ENCODE peak calls at places on chromosomes 6 and 20, in four cellular contexts. One of them, this sample, is unnamed.
A peak's percentile ranks its signal among the peaks of the same experiment; 100 is the strongest.

GRCh38 chr20:62066983-62067433 is 1.3 kb upstream of the TAF4 start:
- DNase-seq in NAMALWA: peak; percentile 28
- DNase-seq in A172: no peak
- DNase-seq in GM03348: peak; percentile 58
- DNase-seq in this sample: no peak

GRCh38 chr20:48789185-48789668 is 38.6 kb downstream of the PREX1 start:
- DNase-seq in A172: no peak
- DNase-seq in NAMALWA: no peak
- DNase-seq in GM03348: no peak
- DNase-seq in this sample: no peak

GRCh38 chr6:142045380-142046270 is 87.1 kb upstream of the GJE1 start:
- DNase-seq in GM03348: peak; percentile 45
- DNase-seq in A172: peak; percentile 15
- DNase-seq in NAMALWA: peak; percentile 20
- DNase-seq in this sample: no peak

GRCh38 chr6:14270925-14271791 is 153.6 kb downstream of the CD83 start:
- DNase-seq in NAMALWA: no peak
- DNase-seq in GM03348: peak; percentile 92
- DNase-seq in A172: peak; percentile 100
- DNase-seq in this sample: peak; percentile 57

GRCh38 chr20:37384683-37385174 is 38.8 kb downstream of the SRC start:
- DNase-seq in GM03348: peak; percentile 94
- DNase-seq in NAMALWA: peak; percentile 70
- DNase-seq in A172: peak; percentile 33
- DNase-seq in this sample: peak; percentile 68

GRCh38 chr20:37390503-37390890 is 44.6 kb downstream of the SRC start:
- DNase-seq in GM03348: no peak
- DNase-seq in NAMALWA: no peak
- DNase-seq in A172: no peak
- DNase-seq in this sample: no peak

GRCh38 chr6:25173951-25174474 is 105.2 kb upstream of the CARMIL1 start:
- DNase-seq in A172: peak; percentile 92
- DNase-seq in GM03348: peak; percentile 60
- DNase-seq in NAMALWA: no peak
- DNase-seq in this sample: peak; percentile 36

GRCh38 chr6:15922510-15923307 is 206.2 kb upstream of the MYLIP start:
- DNase-seq in A172: peak; percentile 17
- DNase-seq in NAMALWA: no peak
- DNase-seq in GM03348: peak; percentile 51
- DNase-seq in this sample: peak; percentile 85

GRCh38 chr20:4050581-4050980 is 35.2 kb upstream of the RNF24 start:
- DNase-seq in GM03348: no peak
- DNase-seq in A172: no peak
- DNase-seq in NAMALWA: no peak
- DNase-seq in this sample: no peak

GRCh38 chr6:78089551-78089950 is 436.7 kb downstream of the MEI4 start:
- DNase-seq in A172: no peak
- DNase-seq in GM03348: no peak
- DNase-seq in NAMALWA: no peak
- DNase-seq in this sample: no peak

GRCh38 chr6:78492351-78493010 is 374.9 kb upstream of the IRAK1BP1 start:
- DNase-seq in GM03348: peak; percentile 22
- DNase-seq in NAMALWA: no peak
- DNase-seq in A172: peak; percentile 8
- DNase-seq in this sample: no peak

GRCh38 chr20:35871311-35871771 is 83.0 kb downstream of the SCAND1 start:
- DNase-seq in GM03348: no peak
- DNase-seq in A172: peak; percentile 72
- DNase-seq in NAMALWA: no peak
- DNase-seq in this sample: no peak

GRCh38 chr20:59580208-59580980 is 23.9 kb upstream of the PHACTR3 start:
- DNase-seq in GM03348: peak; percentile 89
- DNase-seq in NAMALWA: no peak
- DNase-seq in A172: no peak
- DNase-seq in this sample: peak; percentile 38

GRCh38 chr20:58818585-58819285 is 32.0 kb downstream of the GNAS-AS1 start:
- DNase-seq in NAMALWA: no peak
- DNase-seq in A172: peak; percentile 89
- DNase-seq in GM03348: peak; percentile 64
- DNase-seq in this sample: no peak

GRCh38 chr20:51531141-51531710 is 11.3 kb downstream of the NFATC2 start:
- DNase-seq in NAMALWA: no peak
- DNase-seq in A172: peak; percentile 71
- DNase-seq in GM03348: no peak
- DNase-seq in this sample: no peak

GRCh38 chr6:118872726-118873125 is 21.2 kb upstream of the ASF1A start:
- DNase-seq in A172: no peak
- DNase-seq in NAMALWA: no peak
- DNase-seq in GM03348: no peak
- DNase-seq in this sample: no peak

GRCh38 chr20:29497261-29497671 is 1760.2 kb upstream of the DEFB115 start:
- DNase-seq in NAMALWA: no peak
- DNase-seq in GM03348: peak; percentile 6
- DNase-seq in A172: peak; percentile 82
- DNase-seq in this sample: no peak

GRCh38 chr6:56223995-56224394 is 23.4 kb downstream of the COL21A1 start:
- DNase-seq in NAMALWA: no peak
- DNase-seq in A172: peak; percentile 70
- DNase-seq in GM03348: peak; percentile 7
- DNase-seq in this sample: no peak

GRCh38 chr6:68615965-68616364 is 19.1 kb upstream of the ADGRB3 start:
- DNase-seq in NAMALWA: no peak
- DNase-seq in GM03348: no peak
- DNase-seq in A172: no peak
- DNase-seq in this sample: no peak

GRCh38 chr6:113699239-113699638 is 157.9 kb upstream of the MARCKS start:
- DNase-seq in GM03348: no peak
- DNase-seq in A172: no peak
- DNase-seq in NAMALWA: no peak
- DNase-seq in this sample: no peak

GRCh38 chr6:118748311-118749062 is 97.1 kb upstream of the CEP85L start:
- DNase-seq in A172: peak; percentile 22
- DNase-seq in GM03348: peak; percentile 86
- DNase-seq in NAMALWA: no peak
- DNase-seq in this sample: peak; percentile 82

GRCh38 chr6:33781105-33781975 is 7.6 kb downstream of the LEMD2 start:
- DNase-seq in A172: peak; percentile 94
- DNase-seq in NAMALWA: no peak
- DNase-seq in GM03348: peak; percentile 50
- DNase-seq in this sample: no peak

GRCh38 chr6:139439278-139439813 is 64.9 kb upstream of the CITED2 start:
- DNase-seq in GM03348: no peak
- DNase-seq in NAMALWA: no peak
- DNase-seq in A172: no peak
- DNase-seq in this sample: peak; percentile 55

GRCh38 chr6:34441526-34441925 is 15.7 kb upstream of the RPS10 start:
- DNase-seq in NAMALWA: peak; percentile 42
- DNase-seq in GM03348: no peak
- DNase-seq in A172: no peak
- DNase-seq in this sample: no peak

GRCh38 chr20:38196592-38196991 is 31.5 kb upstream of the TGM2 start:
- DNase-seq in GM03348: no peak
- DNase-seq in NAMALWA: peak; percentile 10
- DNase-seq in A172: no peak
- DNase-seq in this sample: no peak

GRCh38 chr6:394641-395289 is 3.2 kb downstream of the IRF4 start:
- DNase-seq in NAMALWA: no peak
- DNase-seq in A172: no peak
- DNase-seq in GM03348: no peak
- DNase-seq in this sample: no peak

GRCh38 chr6:7243188-7243942 is 69.6 kb downstream of the SSR1 start:
- DNase-seq in GM03348: peak; percentile 85
- DNase-seq in NAMALWA: peak; percentile 84
- DNase-seq in A172: peak; percentile 60
- DNase-seq in this sample: peak; percentile 93

GRCh38 chr20:39876974-39877615 is 811.9 kb downstream of the MAFB start:
- DNase-seq in NAMALWA: no peak
- DNase-seq in GM03348: no peak
- DNase-seq in A172: no peak
- DNase-seq in this sample: no peak

GRCh38 chr20:50762435-50763201 is 31.2 kb downstream of the PARD6B start:
- DNase-seq in NAMALWA: no peak
- DNase-seq in A172: peak; percentile 64
- DNase-seq in GM03348: peak; percentile 51
- DNase-seq in this sample: no peak

GRCh38 chr6:7122684-7123083 is 14.9 kb downstream of the RREB1 start:
- DNase-seq in NAMALWA: no peak
- DNase-seq in A172: no peak
- DNase-seq in GM03348: no peak
- DNase-seq in this sample: no peak

GRCh38 chr20:44215125-44215524 is 4.6 kb upstream of the OSER1 start:
- DNase-seq in NAMALWA: peak; percentile 84
- DNase-seq in GM03348: peak; percentile 75
- DNase-seq in A172: peak; percentile 54
- DNase-seq in this sample: peak; percentile 69

GRCh38 chr6:170436209-170436809 is 116.8 kb downstream of the PSMB1 start:
- DNase-seq in GM03348: no peak
- DNase-seq in A172: no peak
- DNase-seq in NAMALWA: no peak
- DNase-seq in this sample: no peak

GRCh38 chr6:10413850-10414765 is 766 bp downstream of the TFAP2A start:
- DNase-seq in A172: peak; percentile 50
- DNase-seq in NAMALWA: no peak
- DNase-seq in GM03348: peak; percentile 50
- DNase-seq in this sample: no peak

GRCh38 chr6:11711644-11711993 is 67.0 kb downstream of the ADTRP start:
- DNase-seq in GM03348: peak; percentile 54
- DNase-seq in A172: no peak
- DNase-seq in NAMALWA: no peak
- DNase-seq in this sample: no peak

GRCh38 chr6:144064402-144064830 is 31.0 kb downstream of the SF3B5 start:
- DNase-seq in A172: no peak
- DNase-seq in GM03348: peak; percentile 37
- DNase-seq in NAMALWA: peak; percentile 53
- DNase-seq in this sample: peak; percentile 61

GRCh38 chr20:63686492-63687321 is 9.7 kb upstream of the TNFRSF6B start:
- DNase-seq in A172: peak; percentile 55
- DNase-seq in NAMALWA: no peak
- DNase-seq in GM03348: peak; percentile 90
- DNase-seq in this sample: no peak

GRCh38 chr6:147132889-147133288 is 71.3 kb upstream of the STXBP5 start:
- DNase-seq in A172: no peak
- DNase-seq in GM03348: peak; percentile 16
- DNase-seq in NAMALWA: no peak
- DNase-seq in this sample: no peak